ENCODE peak calls at places on chromosomes 6 and 20, in six cellular contexts. P is left ventricle myocardium inferior; G is CD8-positive, alpha-beta T cell; T is BE2C; N is mesendoderm; S is testis. U is an unnamed sample. For H3K27me3, the result is how much of the 10 kb centered on the place peaks cover.

GRCh38 chr6:39056191-39056590 is 7.6 kb downstream of the GLP1R start:
- DNase-seq in P (no peak), G (no peak), T (no peak), N (no peak), S (no peak), U (no peak)

GRCh38 chr20:14801591-14802325 is 464.3 kb upstream of the FLRT3 start:
- DNase-seq in P (no peak), G (no peak), T (peak), N (no peak), S (no peak), U (no peak)

GRCh38 chr6:14540859-14541540 is 423.4 kb downstream of the CD83 start:
- DNase-seq in P (no peak), G (no peak), T (peak), N (no peak), S (no peak), U (peak)

GRCh38 chr20:63641792-63642517 is 11.3 kb downstream of the STMN3 start:
- DNase-seq in P (peak), G (peak), T (peak), N (peak), S (peak), U (peak)

GRCh38 chr6:134539865-134540323 is 222.0 kb upstream of the SGK1 start:
- DNase-seq in P (no peak), G (no peak), T (peak), N (peak), S (peak), U (no peak)

GRCh38 chr6:134060491-134061106 is 8.2 kb upstream of the SLC2A12 start:
- DNase-seq in P (no peak), G (no peak), T (no peak), N (peak), S (no peak), U (no peak)

GRCh38 chr6:15628499-15629131 is 34.2 kb downstream of the DTNBP1 start:
- DNase-seq in P (no peak), G (peak), T (no peak), N (no peak), S (no peak), U (no peak)

GRCh38 chr6:43246301-43247114 is 3.2 kb downstream of the TTBK1 start:
- DNase-seq in P (peak), G (no peak), T (peak), N (peak), S (no peak), U (peak)

GRCh38 chr20:24629668-24630067 is 160.2 kb downstream of the SYNDIG1 start:
- DNase-seq in P (no peak), G (no peak), T (peak), N (no peak), S (no peak), U (no peak)

GRCh38 chr20:21324126-21324525 is 21.0 kb downstream of the XRN2 start:
- DNase-seq in P (no peak), G (no peak), T (no peak), N (peak), S (no peak), U (no peak)

GRCh38 chr6:69792292-69792691 is 4.5 kb downstream of the LMBRD1 start:
- DNase-seq in P (no peak), G (no peak), T (no peak), N (no peak), S (no peak), U (no peak)

GRCh38 chr6:132425176-132425575 is 23.9 kb upstream of the MOXD1 start:
- DNase-seq in P (no peak), G (no peak), T (no peak), N (no peak), S (no peak), U (no peak)

GRCh38 chr6:28771401-28772267 is 152.2 kb downstream of the TRIM27 start:
- DNase-seq in P (no peak), G (no peak), T (peak), N (peak), S (no peak), U (no peak)

GRCh38 chr20:40678286-40678835 is 10.7 kb downstream of the MAFB start:
- DNase-seq in P (no peak), G (no peak), T (no peak), N (no peak), S (no peak), U (no peak)

GRCh38 chr20:58832442-58832841 is 18.3 kb downstream of the GNAS-AS1 start:
- DNase-seq in P (no peak), G (no peak), T (no peak), N (no peak), S (no peak), U (no peak)

GRCh38 chr6:101597711-101598110 is 204.2 kb downstream of the GRIK2 start:
- DNase-seq in P (no peak), G (no peak), T (no peak), N (peak), S (no peak), U (no peak)

GRCh38 chr6:133590814-133591213 is 298.1 kb upstream of the TCF21 start:
- DNase-seq in P (no peak), G (no peak), T (no peak), N (no peak), S (no peak), U (no peak)

GRCh38 chr6:44559486-44560270 is 172.2 kb downstream of the CDC5L start:
- DNase-seq in P (no peak), G (no peak), T (no peak), N (no peak), S (no peak), U (peak)

GRCh38 chr6:90463359-90463758 is 123.5 kb downstream of the MAP3K7 start:
- DNase-seq in P (no peak), G (peak), T (no peak), N (no peak), S (no peak), U (no peak)

GRCh38 chr6:79804732-79805131 is 142.6 kb downstream of the ELOVL4 start:
- DNase-seq in P (no peak), G (no peak), T (no peak), N (no peak), S (no peak), U (no peak)

GRCh38 chr6:136547336-136547735 is 2.9 kb downstream of the MAP7 start:
- DNase-seq in P (no peak), G (no peak), T (no peak), N (peak), S (no peak), U (peak)

GRCh38 chr20:46604551-46605133 is 46.6 kb downstream of the SLC13A3 start:
- DNase-seq in P (no peak), G (no peak), T (no peak), N (no peak), S (no peak), U (no peak)

GRCh38 chr20:47620808-47621805 is 119.4 kb downstream of the NCOA3 start:
- DNase-seq in P (no peak), G (no peak), T (peak), N (peak), S (no peak), U (peak)

GRCh38 chr6:131917763-131918649 is 33.2 kb downstream of the CCN2 start:
- DNase-seq in P (no peak), G (no peak), T (no peak), N (peak), S (no peak), U (no peak)

GRCh38 chr6:144265390-144265789 is 19.7 kb upstream of the UTRN start:
- DNase-seq in P (no peak), G (no peak), T (no peak), N (peak), S (no peak), U (peak)

GRCh38 chr6:10531513-10531912 is 10.4 kb downstream of the GCNT2 start:
- DNase-seq in P (no peak), G (no peak), T (no peak), N (no peak), S (no peak), U (no peak)

GRCh38 chr6:13300649-13301590 is 27.4 kb downstream of the TBC1D7 start:
- DNase-seq in P (no peak), G (no peak), T (no peak), N (peak), S (no peak), U (no peak)

GRCh38 chr6:153104220-153104619 is 26.9 kb downstream of the RGS17 start:
- DNase-seq in P (no peak), G (no peak), T (no peak), N (no peak), S (no peak), U (no peak)

GRCh38 chr6:112348891-112349736 is 2.0 kb downstream of the RFPL4B start:
- DNase-seq in P (no peak), G (no peak), T (no peak), N (no peak), S (no peak), U (no peak)

GRCh38 chr6:5989141-5989723 is 17.5 kb downstream of the NRN1 start:
- DNase-seq in P (no peak), G (no peak), T (no peak), N (no peak), S (no peak), U (no peak)

GRCh38 chr20:46031701-46032254 is 2.8 kb downstream of the SLC12A5 start:
- DNase-seq in P (no peak), G (no peak), T (peak), N (peak), S (no peak), U (peak)

GRCh38 chr6:81759782-81760181 is 7.3 kb upstream of the TENT5A start:
- DNase-seq in P (no peak), G (no peak), T (no peak), N (no peak), S (no peak), U (no peak)

GRCh38 chr20:31505903-31506302 is 8.3 kb upstream of the HM13 start:
- DNase-seq in P (no peak), G (no peak), T (no peak), N (no peak), S (no peak), U (no peak)

GRCh38 chr6:86192123-86192522 is 549.4 kb upstream of the SYNCRIP start:
- DNase-seq in P (no peak), G (no peak), T (peak), N (peak), S (peak), U (peak)

GRCh38 chr6:136566007-136566487 is 15.8 kb upstream of the MAP7 start:
- DNase-seq in P (peak), G (no peak), T (no peak), N (no peak), S (no peak), U (no peak)

GRCh38 chr20:36493801-36494114 is 47.6 kb upstream of the MYL9 start:
- DNase-seq in P (peak), G (no peak), T (no peak), N (no peak), S (peak), U (no peak)

GRCh38 chr6:71533939-71534379 is 245.3 kb downstream of the OGFRL1 start:
- DNase-seq in P (no peak), G (no peak), T (peak), N (no peak), S (no peak), U (peak)

GRCh38 chr20:19212524-19213502 is at the start of gene SLC24A3:
- DNase-seq in P (peak), G (no peak), T (peak), N (peak), S (peak), U (peak)

GRCh38 chr6:41441598-41442205 is 104.5 kb upstream of the FOXP4 start:
- DNase-seq in P (no peak), G (no peak), T (no peak), N (no peak), S (no peak), U (no peak)
- H3K4me3 ChIP-seq in P (no peak), G (no peak), T (no peak), N (no peak), S (no peak), U (no peak)

GRCh38 chr20:57025261-57025660 is 241.2 kb downstream of the BMP7 start:
- DNase-seq in P (no peak), G (no peak), T (no peak), N (no peak), S (no peak), U (no peak)

GRCh38 chr20:57025666-57026065 is 240.8 kb downstream of the BMP7 start:
- DNase-seq in P (no peak), G (no peak), T (no peak), N (no peak), S (no peak), U (no peak)

GRCh38 chr20:57024849-57025248 is 241.6 kb downstream of the BMP7 start:
- DNase-seq in P (no peak), G (no peak), T (no peak), N (no peak), S (no peak), U (no peak)

GRCh38 chr20:57030611-57031600 is 235.5 kb downstream of the BMP7 start:
- DNase-seq in P (no peak), G (no peak), T (no peak), N (no peak), S (no peak), U (no peak)

GRCh38 chr20:57027752-57028151 is 238.7 kb downstream of the BMP7 start:
- DNase-seq in P (no peak), G (no peak), T (no peak), N (peak), S (no peak), U (no peak)
- H3K27me3 ChIP-seq in P (half or more), G (under half), T (under half), N (under half), S (under half), U (under half)

DNA sequence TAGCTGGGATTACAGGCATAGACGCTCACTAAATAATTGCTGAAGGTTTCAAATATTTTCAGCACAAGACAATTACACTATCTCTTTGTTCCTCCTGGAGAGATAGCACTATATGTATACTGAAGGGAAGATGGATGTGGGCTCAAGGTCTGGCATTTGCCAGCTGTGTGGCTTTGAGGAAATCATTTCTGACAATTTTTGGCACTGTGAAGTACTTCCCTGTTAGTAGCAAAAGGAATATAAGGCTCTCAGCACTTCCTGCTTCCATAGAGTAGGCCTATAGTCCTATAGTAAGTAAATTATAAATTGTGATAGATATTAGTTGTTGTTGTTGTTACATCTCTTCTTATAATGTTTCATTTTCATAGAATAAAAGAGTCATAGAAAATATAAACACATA is 271.1 kb downstream of the SAMD5 start:
- DNase-seq in P (no peak), G (no peak), T (no peak), N (no peak), S (no peak), U (no peak)
- H3K4me3 ChIP-seq in P (no peak), G (no peak), T (no peak), N (no peak), S (no peak), U (no peak)

GRCh38 chr6:93419304-93420162 is at the start of gene EPHA7:
- DNase-seq in P (peak), G (peak), T (peak), N (peak), S (peak), U (peak)

GRCh38 chr6:93417421-93417996 is 1.9 kb downstream of the EPHA7 start:
- DNase-seq in P (no peak), G (no peak), T (peak), N (no peak), S (peak), U (no peak)

GRCh38 chr6:93418113-93418447 is 1.3 kb downstream of the EPHA7 start:
- DNase-seq in P (no peak), G (no peak), T (no peak), N (no peak), S (no peak), U (peak)

GRCh38 chr6:93418448-93419303 is 683 bp downstream of the EPHA7 start:
- DNase-seq in P (peak), G (no peak), T (peak), N (peak), S (peak), U (peak)

GRCh38 chr6:93416575-93417420 is 2.6 kb downstream of the EPHA7 start:
- DNase-seq in P (peak), G (no peak), T (peak), N (peak), S (peak), U (peak)
- H3K27me3 ChIP-seq in P (half or more), G (under half), T (half or more), N (under half), S (under half), U (under half)

GRCh38 chr20:17179840-17180239 is 47.0 kb upstream of the PCSK2 start:
- DNase-seq in P (no peak), G (no peak), T (no peak), N (no peak), S (no peak), U (no peak)
- H3K4me3 ChIP-seq in P (no peak), G (no peak), T (no peak), N (no peak), S (no peak), U (no peak)

GRCh38 chr6:170371588-170371987 is 65.0 kb downstream of the FAM120B start:
- DNase-seq in P (no peak), G (no peak), T (peak), N (peak), S (no peak), U (peak)
- H3K27me3 ChIP-seq in P (under half), G (under half), T (under half), N (under half), S (under half), U (under half)

GRCh38 chr20:23205656-23206055 is 119.5 kb upstream of the CD93 start:
- DNase-seq in P (peak), G (no peak), T (no peak), N (no peak), S (peak), U (peak)

GRCh38 chr20:23206995-23207394 is 120.9 kb upstream of the CD93 start:
- DNase-seq in P (no peak), G (no peak), T (no peak), N (no peak), S (no peak), U (no peak)

GRCh38 chr20:23203951-23204730 is 118.0 kb upstream of the CD93 start:
- DNase-seq in P (no peak), G (no peak), T (no peak), N (no peak), S (no peak), U (no peak)

GRCh38 chr20:23206061-23206460 is 119.9 kb upstream of the CD93 start:
- DNase-seq in P (no peak), G (no peak), T (no peak), N (no peak), S (no peak), U (no peak)

GRCh38 chr20:23205221-23205620 is 119.1 kb upstream of the CD93 start:
- DNase-seq in P (no peak), G (no peak), T (no peak), N (no peak), S (no peak), U (peak)
- H3K4me3 ChIP-seq in P (no peak), G (no peak), T (no peak), N (no peak), S (no peak), U (no peak)

GRCh38 chr20:61260905-61261304 is 8.8 kb downstream of the CDH4 start:
- DNase-seq in P (no peak), G (no peak), T (no peak), N (peak), S (no peak), U (peak)
- H3K27me3 ChIP-seq in P (half or more), G (under half), T (under half), N (under half), S (under half), U (under half)

U was measured in H7.